ENCODE peak calls at places on chromosomes 2 and 18, in five cellular contexts. Q, N, K, J and U are unnamed samples.
A peak's percentile ranks its signal among the peaks of the same experiment; 100 is the strongest.

GRCh38 chr18:31040982-31041345 is 1.6 kb downstream of the DSC3 start:
- DNase-seq in Q (no peak), N (peak; percentile 24), K (no peak), J (no peak), U (no peak)

GRCh38 chr18:11794195-11794594 is 57.0 kb upstream of the CHMP1B start:
- DNase-seq in Q (no peak), N (no peak), K (no peak), J (no peak), U (no peak)

GRCh38 chr2:138516030-138516704 is 14.6 kb downstream of the SPOPL start:
- DNase-seq in Q (no peak), N (peak; percentile 13), K (no peak), J (no peak), U (no peak)

GRCh38 chr2:3598912-3599854 is 4.3 kb downstream of the COLEC11 start:
- DNase-seq in Q (no peak), N (no peak), K (no peak), J (no peak), U (no peak)

GRCh38 chr18:13811993-13812392 is 12.0 kb upstream of the MC5R start:
- DNase-seq in Q (no peak), N (no peak), K (peak; percentile 71), J (no peak), U (no peak)

GRCh38 chr2:39851691-39852110 is 72.6 kb upstream of the THUMPD2 start:
- DNase-seq in Q (no peak), N (no peak), K (no peak), J (no peak), U (no peak)

GRCh38 chr2:216551234-216551633 is 52.6 kb downstream of the RPL37A start:
- DNase-seq in Q (no peak), N (peak; percentile 53), K (no peak), J (no peak), U (peak; percentile 77)

GRCh38 chr2:54927085-54927750 is 123.0 kb downstream of the RTN4 start:
- DNase-seq in Q (no peak), N (no peak), K (no peak), J (no peak), U (peak; percentile 34)

GRCh38 chr2:67510745-67511144 is 113.6 kb downstream of the ETAA1 start:
- DNase-seq in Q (no peak), N (no peak), K (no peak), J (no peak), U (no peak)

GRCh38 chr2:211458974-211459373 is 902.6 kb downstream of the CPS1 start:
- DNase-seq in Q (no peak), N (no peak), K (no peak), J (no peak), U (no peak)

GRCh38 chr2:235086481-235087184 is 134.8 kb downstream of the SH3BP4 start:
- DNase-seq in Q (no peak), N (no peak), K (no peak), J (no peak), U (no peak)

GRCh38 chr2:135997380-135997779 is 12.0 kb upstream of the DARS1 start:
- DNase-seq in Q (peak; percentile 9), N (no peak), K (peak; percentile 69), J (no peak), U (no peak)

GRCh38 chr18:79509536-79509930 is 113.8 kb downstream of the NFATC1 start:
- DNase-seq in Q (no peak), N (no peak), K (no peak), J (peak; percentile 3), U (no peak)

GRCh38 chr2:55062754-55063153 is 12.5 kb upstream of the RTN4 start:
- DNase-seq in Q (no peak), N (no peak), K (no peak), J (no peak), U (no peak)

GRCh38 chr2:47274054-47274779 is 119.1 kb upstream of the STPG4 start:
- DNase-seq in Q (no peak), N (no peak), K (peak; percentile 34), J (no peak), U (no peak)

GRCh38 chr2:40304340-40304739 is 147.6 kb downstream of the SLC8A1 start:
- DNase-seq in Q (no peak), N (no peak), K (no peak), J (no peak), U (no peak)

GRCh38 chr2:46076251-46076650 is 221.0 kb upstream of the EPAS1 start:
- DNase-seq in Q (no peak), N (no peak), K (no peak), J (no peak), U (no peak)

GRCh38 chr18:9017900-9018217 is 84.6 kb upstream of the NDUFV2 start:
- DNase-seq in Q (no peak), N (no peak), K (no peak), J (no peak), U (no peak)

GRCh38 chr2:68971591-68972231 is 2.7 kb upstream of the GKN1 start:
- DNase-seq in Q (no peak), N (peak; percentile 15), K (no peak), J (no peak), U (peak; percentile 70)

GRCh38 chr2:15943378-15943851 is 3.1 kb downstream of the MYCN start:
- DNase-seq in Q (peak; percentile 45), N (peak; percentile 36), K (no peak), J (no peak), U (peak; percentile 47)

GRCh38 chr2:98479959-98480524 is 35.4 kb downstream of the INPP4A start:
- DNase-seq in Q (no peak), N (peak; percentile 42), K (peak; percentile 76), J (no peak), U (peak; percentile 77)

DNA sequence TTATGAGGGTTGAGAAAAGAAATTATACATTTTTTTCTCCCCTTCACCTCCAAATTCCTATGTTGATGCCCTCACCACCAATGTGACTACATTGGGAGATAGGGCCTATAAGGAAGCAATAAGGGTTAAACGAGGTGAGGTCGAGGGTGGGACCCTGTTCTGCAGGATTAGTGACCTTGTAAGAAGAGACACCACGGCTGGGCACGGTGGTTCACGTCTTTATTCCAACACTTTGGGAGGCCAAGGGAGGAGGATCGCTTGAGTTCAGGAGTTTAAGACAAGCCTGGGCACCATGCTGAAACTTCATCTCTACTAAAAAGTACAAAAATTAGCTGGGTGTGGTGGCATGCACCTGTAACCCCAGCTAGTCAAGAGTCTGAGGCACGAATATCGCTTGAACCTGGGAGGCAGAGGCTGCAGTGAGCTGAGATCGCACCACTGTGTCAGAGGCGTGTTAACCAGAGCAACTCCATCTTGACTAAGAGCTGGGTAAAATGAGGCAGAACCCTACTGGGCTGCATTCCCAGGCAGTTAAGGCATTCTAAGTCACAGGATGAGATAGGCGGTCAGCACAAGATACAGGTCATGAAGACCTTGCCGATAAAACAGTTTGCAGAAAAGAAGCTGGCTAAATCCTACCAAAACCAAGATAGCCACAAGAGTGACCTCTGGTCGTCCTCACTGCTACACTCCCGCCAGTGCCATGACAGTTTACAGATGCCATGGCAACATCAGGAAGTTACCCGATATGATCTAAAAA is 76.9 kb downstream of the NCAPH start:
- DNase-seq in Q (no peak), N (no peak), K (no peak), J (no peak), U (no peak)
- H3K27ac ChIP-seq in Q (no peak overlapping the region), N (no peak overlapping the region), K (no peak overlapping the region), J (peak overlapping the region; percentile 43), U (peak overlapping the region; percentile 73)

GRCh38 chr2:12552092-12552491 is 164.6 kb upstream of the TRIB2 start:
- DNase-seq in Q (no peak), N (no peak), K (peak; percentile 53), J (no peak), U (no peak)

GRCh38 chr2:12555012-12555645 is 161.6 kb upstream of the TRIB2 start:
- DNase-seq in Q (no peak), N (no peak), K (no peak), J (no peak), U (no peak)

GRCh38 chr2:12557688-12558087 is 159.0 kb upstream of the TRIB2 start:
- DNase-seq in Q (no peak), N (no peak), K (no peak), J (no peak), U (no peak)

GRCh38 chr2:12556762-12557161 is 160.0 kb upstream of the TRIB2 start:
- DNase-seq in Q (no peak), N (no peak), K (no peak), J (no peak), U (no peak)

DNA sequence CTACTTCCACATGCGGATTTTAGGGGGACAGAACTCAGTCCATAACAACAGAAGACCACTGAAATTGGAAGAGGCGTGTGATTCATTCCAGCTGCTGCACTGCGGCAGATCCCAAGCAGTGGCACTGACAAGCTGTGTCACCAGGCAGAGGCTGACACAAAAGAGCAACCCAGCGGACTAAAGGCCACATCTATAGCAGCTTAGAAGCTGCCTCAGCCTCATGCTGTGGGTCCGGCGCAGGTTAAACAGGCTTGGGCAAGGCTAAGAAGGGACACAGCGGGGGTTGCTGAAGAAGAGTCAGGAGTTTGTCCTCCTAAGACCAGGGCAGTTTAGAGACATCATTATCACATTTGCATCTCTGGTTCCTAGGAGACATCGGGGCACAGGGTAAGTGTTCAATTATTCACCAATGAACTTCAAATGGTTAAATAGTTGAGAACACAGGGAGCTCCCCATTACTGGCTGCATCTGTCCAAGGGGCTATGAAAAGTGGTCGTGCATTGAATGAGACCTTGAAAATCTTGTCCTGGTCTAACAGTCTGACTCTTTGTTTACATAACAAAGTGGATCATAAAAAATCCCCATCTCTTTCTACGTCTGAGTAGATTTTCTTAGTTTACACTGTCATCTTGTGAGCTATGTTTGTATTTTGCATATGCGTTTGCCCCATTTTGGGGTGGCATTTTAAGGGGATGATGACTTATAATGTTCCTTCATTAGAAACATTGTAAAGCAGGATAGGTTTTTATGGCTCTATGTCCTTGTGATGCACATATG is 162.3 kb upstream of the TRIB2 start:
- DNase-seq in Q (no peak), N (no peak), K (no peak), J (no peak), U (no peak)
- H3K27ac ChIP-seq in Q (no peak overlapping the region), N (no peak overlapping the region), K (no peak overlapping the region), J (no peak overlapping the region), U (no peak overlapping the region)

DNA sequence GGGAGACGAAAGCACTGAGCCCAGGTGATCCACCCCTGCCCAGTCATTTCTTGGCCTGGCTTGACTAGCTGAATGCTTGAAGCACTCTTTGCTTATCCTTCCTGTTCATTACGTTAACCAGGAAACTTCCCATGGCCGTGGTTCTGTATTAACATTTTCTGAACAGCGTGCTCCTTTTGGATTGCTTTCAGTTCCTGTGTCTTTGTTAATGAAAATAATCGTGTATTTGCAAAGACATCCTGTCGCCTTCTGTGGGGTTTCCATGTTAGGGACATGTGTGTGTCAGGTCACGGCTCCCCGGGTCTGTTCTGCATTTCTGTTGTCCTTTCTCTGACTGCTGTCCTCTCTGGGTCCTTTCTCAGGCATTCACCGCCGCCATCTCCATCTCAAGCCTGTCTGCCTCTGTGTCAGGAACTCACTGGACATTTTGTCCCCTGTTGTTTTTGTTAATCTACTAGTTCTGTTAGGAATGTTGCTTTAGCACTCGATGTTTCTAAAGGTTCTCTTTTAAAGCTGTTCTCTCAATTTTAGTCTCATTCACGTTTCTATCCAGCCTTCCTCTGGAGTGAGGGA is 434.1 kb upstream of the HS6ST1 start:
- DNase-seq in Q (no peak), N (no peak), K (peak; percentile 85), J (no peak), U (no peak)
- H3K27ac ChIP-seq in Q (no peak overlapping the region), N (peak overlapping the region; percentile 63), K (peak overlapping the region; percentile 100), J (no peak overlapping the region), U (no peak overlapping the region)

GRCh38 chr18:33114749-33115148 is 325.8 kb downstream of the CCDC178 start:
- DNase-seq in Q (no peak), N (no peak), K (no peak), J (no peak), U (no peak)
- H3K27ac ChIP-seq in Q (no peak overlapping the region), N (no peak overlapping the region), K (no peak overlapping the region), J (no peak overlapping the region), U (no peak overlapping the region)